ENCODE peak calls at places on chromosomes 11 and 22, in four cellular contexts. G, M, K and Q are unnamed samples.

GRCh38 chr22:30127749-30128166 is 47.5 kb downstream of the HORMAD2 start:
- DNase-seq in G (no peak), M (no peak), K (no peak), Q (no peak)

GRCh38 chr11:34234086-34234740 is 123.6 kb downstream of the ABTB2 start:
- DNase-seq in G (peak; percentile 71), M (peak; percentile 39), K (no peak), Q (peak; percentile 35)

GRCh38 chr11:124761301-124762021 is 629 bp downstream of the ESAM start:
- DNase-seq in G (no peak), M (no peak), K (no peak), Q (no peak)

GRCh38 chr11:48020092-48020755 is 39.9 kb downstream of the PTPRJ start:
- DNase-seq in G (no peak), M (no peak), K (no peak), Q (peak; percentile 89)

GRCh38 chr11:10130872-10131271 is 163.1 kb downstream of the SBF2 start:
- DNase-seq in G (no peak), M (no peak), K (no peak), Q (no peak)

GRCh38 chr11:117443269-117444186 is 115.9 kb downstream of the CEP164 start:
- DNase-seq in G (peak; percentile 92), M (no peak), K (peak; percentile 55), Q (no peak)

GRCh38 chr11:19374189-19374588 is 133.4 kb upstream of the E2F8 start:
- DNase-seq in G (no peak), M (no peak), K (no peak), Q (no peak)

GRCh38 chr22:38214248-38215056 is 12.7 kb downstream of the MAFF start:
- DNase-seq in G (peak; percentile 97), M (peak; percentile 54), K (peak; percentile 44), Q (no peak)

GRCh38 chr11:117202386-117203068 is 3.4 kb downstream of the TAGLN start:
- DNase-seq in G (no peak), M (no peak), K (no peak), Q (no peak)